ENCODE peak calls at places on chromosomes 2 and 18, in eight cellular contexts. Z, W, L, I, Y, T, O and K are unnamed samples.

GRCh38 chr18:62715829-62716678 is 713 bp downstream of the PHLPP1 start:
- DNase-seq in T (peak; percentile 40), W (no peak), Y (peak; percentile 71), I (peak; percentile 76), O (peak; percentile 50), L (peak; percentile 14), Z (no peak), K (no peak)

GRCh38 chr2:183209395-183210028 is 85.3 kb downstream of the NUP35 start:
- DNase-seq in O (no peak), L (no peak), Y (no peak), T (no peak), Z (no peak), W (no peak), I (no peak), K (no peak)

GRCh38 chr2:82825410-82826090 is 1633.5 kb downstream of the SUCLG1 start:
- DNase-seq in I (no peak), Y (no peak), W (no peak), T (no peak), Z (no peak), L (no peak), O (no peak), K (no peak)

GRCh38 chr2:85536479-85536878 is 2.5 kb upstream of the MAT2A start:
- DNase-seq in W (peak; percentile 67), Y (no peak), Z (no peak), I (no peak), L (no peak), O (no peak), T (no peak), K (peak; percentile 56)

GRCh38 chr2:7427293-7428060 is 510.3 kb downstream of the RNF144A start:
- DNase-seq in T (peak; percentile 30), W (peak; percentile 13), Y (peak; percentile 69), L (peak; percentile 41), I (peak; percentile 32), O (peak; percentile 44), Z (no peak), K (peak; percentile 6)

GRCh38 chr2:107588960-107589542 is 237.6 kb upstream of the RGPD4 start:
- DNase-seq in I (no peak), T (no peak), W (no peak), O (no peak), Z (no peak), L (no peak), Y (no peak), K (peak; percentile 25)

GRCh38 chr2:178279142-178279541 is 84.8 kb downstream of the OSBPL6 start:
- DNase-seq in W (peak; percentile 80), L (no peak), Z (no peak), Y (no peak), I (no peak), T (no peak), O (no peak), K (peak; percentile 77)

GRCh38 chr2:149972039-149972438 is 384.5 kb upstream of the MMADHC start:
- DNase-seq in T (no peak), Z (no peak), Y (no peak), I (no peak), W (no peak), L (no peak), O (no peak), K (no peak)

GRCh38 chr2:11260979-11261378 is 83.5 kb downstream of the ROCK2 start:
- DNase-seq in Y (no peak), I (no peak), L (no peak), W (no peak), T (no peak), Z (no peak), O (no peak), K (no peak)

GRCh38 chr2:230418341-230419016 is 2.5 kb downstream of the SP100 start:
- DNase-seq in L (no peak), W (peak; percentile 44), T (no peak), O (no peak), Z (no peak), I (no peak), Y (no peak), K (peak; percentile 43)

GRCh38 chr2:196274387-196274809 is 103.0 kb upstream of the STK17B start:
- DNase-seq in T (no peak), Y (peak; percentile 35), W (no peak), L (no peak), I (peak; percentile 41), Z (no peak), O (peak; percentile 14), K (no peak)

GRCh38 chr2:112679484-112679883 is 33.7 kb downstream of the SLC20A1 start:
- DNase-seq in Z (no peak), W (no peak), L (no peak), I (no peak), Y (no peak), T (no peak), O (no peak), K (no peak)

GRCh38 chr18:48833701-48834394 is 116.9 kb downstream of the SMAD7 start:
- DNase-seq in T (no peak), W (no peak), Y (no peak), Z (peak; percentile 25), I (peak; percentile 35), L (no peak), O (no peak), K (no peak)

GRCh38 chr2:62099523-62100175 is 96.3 kb upstream of the B3GNT2 start:
- DNase-seq in L (no peak), Y (no peak), Z (peak; percentile 21), W (no peak), T (no peak), I (peak; percentile 75), O (no peak), K (no peak)

DNA sequence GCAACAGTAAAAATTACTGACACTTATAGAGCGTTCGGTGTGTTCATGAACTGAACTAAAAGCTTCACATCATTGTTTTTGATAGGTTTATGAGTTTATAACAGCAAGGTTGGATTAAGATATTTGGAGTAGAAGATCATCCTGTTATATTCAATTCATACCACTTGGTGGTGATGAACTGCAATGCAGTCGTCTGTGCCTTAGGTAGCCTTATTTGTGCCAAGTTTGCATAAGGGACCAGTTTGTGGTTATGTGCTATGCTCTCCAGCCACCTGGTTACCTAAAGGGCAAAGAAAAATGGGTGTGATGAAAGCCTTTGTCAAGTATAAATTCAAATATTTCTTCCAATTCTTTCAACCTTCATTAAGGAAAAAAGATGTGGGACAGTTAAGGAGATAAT is 150.9 kb upstream of the KCNH7 start:
- DNase-seq in Y (peak; percentile 19), T (no peak), O (peak; percentile 27), I (no peak), W (no peak), L (no peak), Z (no peak), K (no peak)
- TF ChIP-seq CTCF in Y (no peak), T (no peak), O (no peak), I (no peak), W (no peak), L (no peak), Z (no peak), K (no peak)

DNA sequence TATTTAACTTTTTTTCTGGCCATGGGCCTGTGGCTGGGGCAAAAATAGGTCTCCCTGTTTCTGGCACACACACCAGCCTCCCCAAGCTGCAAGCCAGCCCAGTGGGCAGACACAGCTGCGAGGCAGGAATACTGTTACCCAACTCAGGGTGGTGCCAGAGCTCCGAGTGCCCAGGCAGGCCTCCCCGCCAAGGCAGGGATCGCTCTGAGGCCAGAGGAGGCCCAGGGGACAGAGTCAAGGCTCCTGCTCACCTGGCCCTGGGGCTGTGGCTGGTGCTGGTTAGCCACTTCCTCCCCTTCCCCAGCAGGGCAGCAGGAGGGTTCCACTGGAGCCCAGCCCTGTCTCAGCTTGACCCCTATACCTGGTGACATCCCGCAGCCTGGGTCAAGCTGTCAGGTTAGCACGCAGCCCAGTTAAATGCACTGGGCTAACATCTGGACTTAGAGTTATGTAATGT is 67.1 kb upstream of the EPAS1 start:
- DNase-seq in I (peak; percentile 56), L (peak; percentile 35), W (no peak), Y (no peak), O (peak; percentile 72), T (no peak), Z (no peak), K (no peak)
- TF ChIP-seq CTCF in I (peak; percentile 14), L (peak; percentile 63), W (no peak), Y (no peak), O (no peak), T (no peak), Z (peak; percentile 29), K (no peak)

GRCh38 chr2:143280097-143280757 is 151.0 kb downstream of the ARHGAP15 start:
- DNase-seq in L (no peak), T (no peak), Z (no peak), W (no peak), Y (no peak), O (no peak), I (no peak), K (no peak)

GRCh38 chr2:143279672-143280071 is 150.5 kb downstream of the ARHGAP15 start:
- DNase-seq in T (no peak), O (no peak), W (no peak), I (no peak), L (no peak), Y (no peak), Z (no peak), K (no peak)

GRCh38 chr2:143282684-143283083 is 153.5 kb downstream of the ARHGAP15 start:
- DNase-seq in Z (no peak), L (no peak), Y (no peak), W (no peak), I (no peak), T (no peak), O (no peak), K (no peak)

DNA sequence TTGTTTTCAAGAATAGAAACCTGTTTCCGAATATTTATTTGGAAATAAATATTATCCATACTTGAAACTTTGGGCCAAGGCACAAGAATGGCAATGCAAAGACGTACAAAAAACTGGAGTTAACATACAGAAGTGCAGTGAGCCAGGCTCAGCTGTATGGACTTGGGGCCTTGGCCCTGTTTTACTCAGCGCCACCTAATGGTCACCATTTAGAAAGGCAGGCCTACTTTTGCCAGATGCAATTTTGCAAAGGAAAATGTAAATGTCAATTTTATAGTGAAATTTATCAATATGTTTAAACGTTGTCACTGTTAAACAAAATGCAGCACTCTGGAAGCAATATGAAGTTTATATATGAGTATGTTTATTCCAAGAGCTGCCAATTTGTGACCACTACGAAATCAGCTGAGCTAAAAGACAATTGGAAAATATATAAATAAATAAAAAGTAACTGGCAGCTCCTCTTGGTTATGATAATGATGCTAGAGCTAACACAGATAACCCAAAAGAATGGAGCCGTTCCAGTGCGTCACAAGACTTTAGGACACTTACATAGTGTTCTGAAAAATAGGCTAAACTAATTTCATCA is 155.0 kb downstream of the ARHGAP15 start:
- DNase-seq in Y (peak; percentile 72), L (peak; percentile 5), O (peak; percentile 12), T (no peak), Z (no peak), W (no peak), I (no peak), K (no peak)
- TF ChIP-seq CTCF in Y (peak; percentile 88), L (peak; percentile 60), O (peak; percentile 41), T (peak; percentile 81), Z (peak; percentile 81), W (peak; percentile 80), I (peak; percentile 92), K (peak; percentile 90)

DNA sequence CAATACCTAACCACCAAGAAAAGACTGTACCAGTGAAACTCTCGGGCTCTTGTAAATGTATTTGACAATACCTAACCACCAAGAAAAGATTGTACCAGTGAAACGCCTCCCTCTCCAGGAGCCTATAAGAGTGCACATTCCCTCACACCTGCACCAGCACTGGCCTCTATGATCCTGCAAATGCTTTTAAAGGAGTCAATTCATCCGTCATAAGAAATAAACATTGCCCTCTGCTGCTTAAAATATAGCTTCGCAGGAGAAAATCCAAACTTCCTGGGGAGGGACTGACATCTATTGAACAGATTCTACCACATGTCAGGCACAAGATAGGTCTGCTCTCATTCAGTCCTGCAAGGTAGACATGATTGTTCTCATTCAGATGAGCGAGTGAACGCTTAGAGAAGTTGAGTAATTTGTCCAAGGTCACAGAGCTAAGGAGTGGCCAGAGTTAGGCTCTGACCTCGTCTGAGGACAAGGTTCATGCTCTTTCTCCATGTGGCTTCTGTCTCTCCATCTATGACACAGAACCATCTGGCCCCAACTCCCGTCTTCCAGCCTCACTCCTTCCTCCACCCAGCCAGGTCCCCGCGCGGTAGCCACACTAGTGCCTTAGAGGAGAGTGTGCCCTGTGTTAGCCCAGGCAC is 38.7 kb downstream of the MCFD2 start:
- DNase-seq in O (peak; percentile 41), W (peak; percentile 80), Z (no peak), I (no peak), T (no peak), Y (peak; percentile 43), L (peak; percentile 82), K (peak; percentile 62)
- TF ChIP-seq CTCF in O (peak; percentile 51), W (peak; percentile 54), Z (peak; percentile 87), I (peak; percentile 10), T (no peak), Y (peak; percentile 60), L (peak; percentile 85), K (peak; percentile 60)